ENCODE peak calls at places on chromosomes 16 and 17, in four cellular contexts. X is cerebellum, N is SW 1271, B is GM23338. C is an unnamed sample.
A peak's percentile ranks its signal among the peaks of the same experiment; 100 is the strongest.

GRCh38 chr16:14302399-14303181 is 231.5 kb downstream of the MRTFB start:
- DNase-seq in X (no peak), N (no peak), B (peak; percentile 72), C (no peak)

GRCh38 chr16:11896776-11897175 is 19.0 kb downstream of the GSPT1 start:
- DNase-seq in X (no peak), N (no peak), B (no peak), C (no peak)

GRCh38 chr17:36844013-36844412 is 93.3 kb upstream of the LHX1 start:
- DNase-seq in X (no peak), N (no peak), B (no peak), C (no peak)

GRCh38 chr16:62805221-62805857 is 769.1 kb upstream of the CDH8 start:
- DNase-seq in X (no peak), N (no peak), B (no peak), C (no peak)

GRCh38 chr17:41773190-41773588 is 13.3 kb downstream of the JUP start:
- DNase-seq in X (no peak), N (no peak), B (peak; percentile 67), C (no peak)

GRCh38 chr16:52976539-52977167 is 76.0 kb downstream of the CHD9NB start:
- DNase-seq in X (no peak), N (no peak), B (peak; percentile 64), C (no peak)

GRCh38 chr16:86508028-86508946 is 2.0 kb upstream of the FOXF1 start:
- DNase-seq in X (no peak), N (no peak), B (peak; percentile 70), C (no peak)

GRCh38 chr16:23570992-23571632 is 13.6 kb downstream of the UBFD1 start:
- DNase-seq in X (no peak), N (no peak), B (no peak), C (no peak)

GRCh38 chr16:11497329-11497805 is 89.4 kb downstream of the LITAF start:
- DNase-seq in X (peak; percentile 67), N (peak; percentile 44), B (peak; percentile 74), C (peak; percentile 93)

GRCh38 chr17:77076046-77076882 is 64.5 kb upstream of the SEC14L1 start:
- DNase-seq in X (no peak), N (no peak), B (no peak), C (no peak)

GRCh38 chr17:48131216-48131824 is 23.8 kb downstream of the SNX11 start:
- DNase-seq in X (peak; percentile 72), N (no peak), B (peak; percentile 96), C (no peak)

GRCh38 chr16:66462912-66463311 is 35.8 kb downstream of the BEAN1 start:
- DNase-seq in X (no peak), N (no peak), B (no peak), C (no peak)

GRCh38 chr16:54152362-54153239 is 134.0 kb downstream of the IRX3 start:
- DNase-seq in X (no peak), N (no peak), B (peak; percentile 57), C (no peak)

GRCh38 chr16:25108054-25108453 is 3.5 kb upstream of the LCMT1 start:
- DNase-seq in X (no peak), N (no peak), B (peak; percentile 50), C (no peak)

GRCh38 chr17:8918811-8919210 is 46.7 kb downstream of the PIK3R5 start:
- DNase-seq in X (no peak), N (no peak), B (no peak), C (no peak)

GRCh38 chr17:28395968-28396367 is 10.0 kb downstream of the SLC46A1 start:
- DNase-seq in X (no peak), N (no peak), B (no peak), C (no peak)

GRCh38 chr16:84737658-84738057 is 37.9 kb downstream of the USP10 start:
- DNase-seq in X (peak; percentile 68), N (no peak), B (no peak), C (no peak)

GRCh38 chr16:72286936-72287620 is 115.1 kb upstream of the PMFBP1 start:
- DNase-seq in X (no peak), N (no peak), B (no peak), C (no peak)

GRCh38 chr16:84013787-84014569 is 28.6 kb downstream of the SLC38A8 start:
- DNase-seq in X (no peak), N (peak; percentile 25), B (peak; percentile 99), C (no peak)

GRCh38 chr17:58312021-58312630 is 16.5 kb downstream of the TSPOAP1 start:
- DNase-seq in X (no peak), N (no peak), B (no peak), C (no peak)

GRCh38 chr16:11757671-11758545 is 15.3 kb upstream of the TXNDC11 start:
- DNase-seq in X (no peak), N (no peak), B (no peak), C (no peak)

GRCh38 chr16:52991572-52991971 is 61.1 kb downstream of the CHD9NB start:
- DNase-seq in X (no peak), N (no peak), B (no peak), C (no peak)

GRCh38 chr16:31265329-31266245 is 5.8 kb downstream of the ITGAM start:
- DNase-seq in X (no peak), N (peak; percentile 50), B (peak; percentile 40), C (no peak)

GRCh38 chr17:63622571-63623390 is 564 bp downstream of the MAP3K3 start:
- DNase-seq in X (peak; percentile 58), N (no peak), B (peak; percentile 72), C (no peak)

GRCh38 chr17:77457572-77458201 is 316.9 kb downstream of the SEC14L1 start:
- DNase-seq in X (no peak), N (no peak), B (no peak), C (no peak)

GRCh38 chr17:29664743-29665479 is 42.2 kb upstream of the CORO6 start:
- DNase-seq in X (no peak), N (no peak), B (no peak), C (no peak)

GRCh38 chr17:79046501-79047280 is 22.7 kb downstream of the C1QTNF1 start:
- DNase-seq in X (no peak), N (no peak), B (no peak), C (no peak)

GRCh38 chr16:1564325-1564724 is 30.9 kb downstream of the TMEM204 start:
- DNase-seq in X (no peak), N (no peak), B (no peak), C (no peak)

GRCh38 chr16:87185313-87185712 is 131.9 kb downstream of the C16orf95 start:
- DNase-seq in X (no peak), N (no peak), B (no peak), C (no peak)

GRCh38 chr17:77375917-77376651 is 235.3 kb downstream of the SEC14L1 start:
- DNase-seq in X (no peak), N (no peak), B (no peak), C (no peak)

GRCh38 chr17:29723283-29724047 is 100.8 kb upstream of the CORO6 start:
- DNase-seq in X (no peak), N (no peak), B (no peak), C (peak; percentile 8)

GRCh38 chr17:77423589-77424451 is 283.1 kb downstream of the SEC14L1 start:
- DNase-seq in X (peak; percentile 76), N (no peak), B (no peak), C (peak; percentile 98)

GRCh38 chr16:27366687-27367462 is 35.1 kb upstream of the IL21R start:
- DNase-seq in X (no peak), N (no peak), B (no peak), C (no peak)

GRCh38 chr17:71631483-71631882 is 489.3 kb upstream of the SOX9 start:
- DNase-seq in X (no peak), N (peak; percentile 57), B (no peak), C (no peak)